ENCODE peak calls at places on chromosomes 6 and 20, in nine cellular contexts. U is neural progenitor cell; D is mesenchymal stem cell; S is suprapubic skin; T is psoas muscle; G is HCT116; F is pancreas; O is CD4-positive, CD25-positive, alpha-beta regulatory T cell; W is Karpas-422. I is an unnamed sample. For H3K36me3 and H3K27me3, the result is how much of the 10 kb centered on the place peaks cover.

GRCh38 chr6:98932424-98932823 is 15.3 kb downstream of the FBXL4 start:
- DNase-seq in U (peak), D (no peak), S (no peak), T (no peak), G (no peak), F (no peak), O (no peak), W (no peak), I (no peak)

GRCh38 chr6:72748759-72749158 is 126.9 kb downstream of the KCNQ5 start:
- DNase-seq in U (no peak), D (no peak), S (no peak), T (no peak), G (no peak), F (no peak), O (no peak), W (no peak), I (no peak)

GRCh38 chr20:36786246-36786645 is 12.7 kb upstream of the DSN1 start:
- DNase-seq in U (no peak), D (no peak), S (no peak), T (no peak), G (no peak), F (no peak), O (no peak), W (no peak), I (peak)

GRCh38 chr6:108684809-108685329 is 124.2 kb downstream of the FOXO3 start:
- DNase-seq in U (no peak), D (peak), S (no peak), T (no peak), G (no peak), F (no peak), O (no peak), W (peak), I (no peak)

GRCh38 chr6:150857062-150857905 is 8.2 kb upstream of the MTHFD1L start:
- DNase-seq in U (no peak), D (peak), S (no peak), T (no peak), G (peak), F (no peak), O (no peak), W (no peak), I (no peak)

GRCh38 chr20:34112600-34113061 is 588 bp upstream of the EIF2S2 start:
- DNase-seq in U (peak), D (no peak), S (peak), T (peak), G (no peak), F (peak), O (no peak), W (peak), I (peak)

GRCh38 chr6:56708810-56709597 is 66.3 kb upstream of the DST start:
- DNase-seq in U (peak), D (peak), S (no peak), T (no peak), G (peak), F (no peak), O (peak), W (peak), I (no peak)

GRCh38 chr6:31659649-31660223 is 842 bp downstream of the C6orf47 start:
- DNase-seq in U (peak), D (peak), S (no peak), T (no peak), G (no peak), F (no peak), O (peak), W (peak), I (peak)

GRCh38 chr6:159830481-159831372 is 30.7 kb downstream of the PNLDC1 start:
- DNase-seq in U (no peak), D (no peak), S (no peak), T (no peak), G (no peak), F (no peak), O (no peak), W (no peak), I (peak)

GRCh38 chr20:63238491-63239126 is 2.9 kb downstream of the BIRC7 start:
- DNase-seq in U (no peak), D (no peak), S (no peak), T (no peak), G (no peak), F (no peak), O (no peak), W (peak), I (no peak)

GRCh38 chr20:53265304-53265875 is 293.2 kb downstream of the TSHZ2 start:
- DNase-seq in U (no peak), D (no peak), S (no peak), T (no peak), G (no peak), F (no peak), O (no peak), W (no peak), I (no peak)

GRCh38 chr6:80332013-80332412 is 225.5 kb downstream of the BCKDHB start:
- DNase-seq in U (no peak), D (no peak), S (no peak), T (no peak), G (no peak), F (no peak), O (no peak), W (no peak), I (no peak)

GRCh38 chr6:22952076-22952475 is 382.7 kb downstream of the HDGFL1 start:
- DNase-seq in U (no peak), D (no peak), S (no peak), T (no peak), G (no peak), F (no peak), O (no peak), W (no peak), I (no peak)

GRCh38 chr6:42279966-42280629 is 62.4 kb upstream of the MRPS10 start:
- DNase-seq in U (no peak), D (no peak), S (no peak), T (peak), G (no peak), F (no peak), O (no peak), W (no peak), I (peak)

GRCh38 chr6:26197736-26198625 is 110.8 kb downstream of the HFE start:
- DNase-seq in U (peak), D (peak), S (peak), T (no peak), G (peak), F (no peak), O (peak), W (peak), I (no peak)

GRCh38 chr20:38073307-38074010 is 39.9 kb downstream of the RPRD1B start:
- DNase-seq in U (peak), D (peak), S (no peak), T (no peak), G (peak), F (peak), O (peak), W (peak), I (peak)

GRCh38 chr20:32382102-32382950 is 24.2 kb downstream of the ASXL1 start:
- DNase-seq in U (no peak), D (no peak), S (no peak), T (no peak), G (no peak), F (no peak), O (no peak), W (no peak), I (no peak)

GRCh38 chr6:33782561-33782960 is 6.4 kb downstream of the LEMD2 start:
- DNase-seq in U (no peak), D (no peak), S (no peak), T (no peak), G (no peak), F (no peak), O (no peak), W (no peak), I (no peak)
- H3K36me3 ChIP-seq in U (under half), D (half or more), S (half or more), T (under half), G (under half), F (under half), O (half or more), W (under half), I (under half)

DNA sequence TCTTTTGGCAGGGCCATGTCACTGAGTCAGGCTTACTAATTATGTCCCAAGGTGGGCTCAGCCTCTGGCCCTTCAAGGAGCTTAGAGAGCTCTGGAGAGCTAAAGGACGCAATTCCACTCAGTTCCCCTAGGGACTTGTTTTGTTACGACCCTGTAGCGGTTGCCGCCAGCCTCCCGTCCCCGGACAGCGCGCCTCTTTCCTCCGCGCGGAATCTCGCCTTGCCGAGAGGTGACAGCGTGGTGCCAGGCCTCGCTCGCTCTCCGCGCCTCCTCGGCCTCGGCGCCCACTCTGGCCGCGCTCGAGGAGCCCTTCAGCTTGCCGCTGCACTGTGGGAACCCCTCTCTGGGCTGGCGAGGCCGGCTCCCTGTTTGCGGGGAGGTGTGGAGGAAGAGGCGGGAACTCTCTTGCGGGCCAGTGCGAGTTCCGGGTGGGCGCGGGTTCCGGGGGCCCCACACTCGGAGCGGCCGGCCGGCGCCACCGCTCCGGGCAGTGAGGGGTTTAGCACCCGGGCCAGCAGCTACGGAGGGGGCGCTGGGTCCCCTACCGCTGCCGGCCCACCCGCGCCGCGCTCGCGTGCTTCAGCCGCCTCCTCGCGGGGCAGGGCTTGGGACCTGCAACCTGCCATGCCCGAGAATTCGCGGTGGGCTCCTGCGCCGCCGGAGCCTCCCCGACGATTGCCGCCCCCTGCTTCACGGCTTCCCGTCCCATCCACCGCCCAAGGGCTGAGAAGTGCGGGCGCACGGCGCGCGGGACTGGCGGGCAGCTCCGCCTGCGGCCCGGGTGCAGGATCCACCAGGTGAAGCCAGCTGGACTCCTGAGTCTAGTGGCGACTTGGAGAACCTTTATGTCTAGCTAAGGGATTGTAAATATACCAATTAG is 9.9 kb upstream of the ZNF311 start:
- DNase-seq in U (no peak), D (no peak), S (no peak), T (no peak), G (no peak), F (no peak), O (peak), W (no peak), I (peak)
- H3K4me3 ChIP-seq in U (no peak), D (peak), S (no peak), T (peak), G (no peak), F (no peak), O (no peak), W (no peak), I (peak)

DNA sequence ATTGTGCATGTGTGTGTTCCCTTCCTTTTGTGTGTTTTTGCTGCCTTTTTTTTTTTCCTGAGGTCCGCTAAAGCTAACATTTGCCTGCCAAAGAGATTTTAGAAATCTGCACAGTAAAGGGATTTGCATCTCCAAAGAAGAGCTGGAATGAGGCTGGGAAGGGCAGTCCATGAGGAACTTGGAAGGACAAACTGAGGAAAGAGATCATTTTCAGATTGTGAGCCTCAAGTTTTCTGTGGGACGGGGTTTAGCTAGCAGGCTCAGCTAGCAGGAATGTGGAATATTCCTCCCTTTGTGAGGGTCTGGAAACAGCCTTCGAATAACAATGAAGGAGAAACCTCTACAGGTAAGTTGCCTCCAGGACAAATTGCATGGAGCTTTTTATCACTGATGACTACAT is 3.8 kb downstream of the INSM1 start:
- DNase-seq in U (peak), D (no peak), S (no peak), T (no peak), G (no peak), F (no peak), O (no peak), W (no peak), I (peak)
- H3K27me3 ChIP-seq in U (half or more), D (half or more), S (half or more), T (half or more), G (under half), F (under half), O (under half), W (under half), I (half or more)

GRCh38 chr6:33584700-33585402 is 4.8 kb upstream of the BAK1 start:
- DNase-seq in U (no peak), D (no peak), S (no peak), T (no peak), G (no peak), F (no peak), O (no peak), W (no peak), I (no peak)
- H3K36me3 ChIP-seq in U (under half), D (under half), S (under half), T (under half), G (under half), F (under half), O (under half), W (under half), I (under half)

I was measured in H7.